ENCODE peak calls at places on chromosomes 11 and 22, in four cellular contexts. One of them, this sample, is unnamed.

GRCh38 chr11:126452256-126452655 is 96.8 kb downstream of the ST3GAL4 start:
- DNase-seq in adipocyte: no peak
- DNase-seq in GM12891: no peak
- DNase-seq in choroid plexus epithelial cell: no peak
- DNase-seq in this sample: no peak

GRCh38 chr11:100682247-100682969 is 4.7 kb upstream of the ARHGAP42 start:
- DNase-seq in GM12891: no peak
- DNase-seq in adipocyte: peak
- DNase-seq in choroid plexus epithelial cell: peak
- DNase-seq in this sample: peak

GRCh38 chr11:128835741-128836410 is 31.2 kb downstream of the KCNJ1 start:
- DNase-seq in choroid plexus epithelial cell: peak
- DNase-seq in adipocyte: no peak
- DNase-seq in GM12891: no peak
- DNase-seq in this sample: peak

GRCh38 chr11:63944987-63945386 is 6.2 kb downstream of the NAA40 start:
- DNase-seq in choroid plexus epithelial cell: no peak
- DNase-seq in adipocyte: no peak
- DNase-seq in GM12891: no peak
- DNase-seq in this sample: peak

GRCh38 chr22:26835929-26836528 is 178.6 kb downstream of the MIAT start:
- DNase-seq in choroid plexus epithelial cell: peak
- DNase-seq in GM12891: peak
- DNase-seq in adipocyte: peak
- DNase-seq in this sample: peak

GRCh38 chr22:21951931-21952465 is 650 bp downstream of the PPM1F start:
- DNase-seq in choroid plexus epithelial cell: peak
- DNase-seq in GM12891: peak
- DNase-seq in adipocyte: peak
- DNase-seq in this sample: peak

GRCh38 chr11:114125959-114126358 is 66.4 kb downstream of the ZBTB16 start:
- DNase-seq in GM12891: no peak
- DNase-seq in choroid plexus epithelial cell: no peak
- DNase-seq in adipocyte: no peak
- DNase-seq in this sample: no peak

GRCh38 chr11:131349368-131350086 is 20.9 kb upstream of the NTM start:
- DNase-seq in GM12891: no peak
- DNase-seq in adipocyte: no peak
- DNase-seq in choroid plexus epithelial cell: no peak
- DNase-seq in this sample: no peak

GRCh38 chr11:126637800-126638175 is 282.3 kb downstream of the ST3GAL4 start:
- DNase-seq in choroid plexus epithelial cell: peak
- DNase-seq in adipocyte: peak
- DNase-seq in GM12891: no peak
- DNase-seq in this sample: peak

GRCh38 chr22:27668828-27669797 is 132.4 kb downstream of the MN1 start:
- DNase-seq in adipocyte: no peak
- DNase-seq in GM12891: no peak
- DNase-seq in choroid plexus epithelial cell: peak
- DNase-seq in this sample: peak

GRCh38 chr22:49609207-49609876 is 218.3 kb downstream of the BRD1 start:
- DNase-seq in GM12891: no peak
- DNase-seq in choroid plexus epithelial cell: no peak
- DNase-seq in adipocyte: no peak
- DNase-seq in this sample: no peak

GRCh38 chr11:44600739-44601416 is 35.4 kb downstream of the CD82 start:
- DNase-seq in choroid plexus epithelial cell: no peak
- DNase-seq in adipocyte: no peak
- DNase-seq in GM12891: no peak
- DNase-seq in this sample: no peak

GRCh38 chr11:92528051-92528450 is 303.4 kb downstream of the FAT3 start:
- DNase-seq in choroid plexus epithelial cell: peak
- DNase-seq in adipocyte: peak
- DNase-seq in GM12891: no peak
- DNase-seq in this sample: peak